ENCODE peak calls at places on chromosome 12, in seven cellular contexts. One of them, this sample, is unnamed.

GRCh38 chr12:25524381-25524780 is 28.7 kb downstream of the LMNTD1 start:
- DNase-seq in Panc1: no peak
- DNase-seq in heart left ventricle: no peak
- DNase-seq in IMR-90: no peak
- DNase-seq in glutamatergic neuron: no peak
- DNase-seq in upper lobe of left lung: no peak
- DNase-seq in CD4-positive, alpha-beta T cell: no peak
- DNase-seq in this sample: no peak

GRCh38 chr12:122141911-122142725 is 31.9 kb downstream of the IL31 start:
- DNase-seq in Panc1: no peak
- DNase-seq in heart left ventricle: no peak
- DNase-seq in IMR-90: no peak
- DNase-seq in glutamatergic neuron: no peak
- DNase-seq in upper lobe of left lung: no peak
- DNase-seq in CD4-positive, alpha-beta T cell: no peak
- DNase-seq in this sample: no peak

GRCh38 chr12:42790761-42791151 is 201.2 kb upstream of the PRICKLE1 start:
- DNase-seq in Panc1: no peak
- DNase-seq in heart left ventricle: no peak
- DNase-seq in IMR-90: peak; percentile 83
- DNase-seq in glutamatergic neuron: no peak
- DNase-seq in upper lobe of left lung: no peak
- DNase-seq in CD4-positive, alpha-beta T cell: no peak
- DNase-seq in this sample: peak; percentile 53

GRCh38 chr12:51517316-51517715 is 73.7 kb upstream of the SCN8A start:
- DNase-seq in Panc1: no peak
- DNase-seq in heart left ventricle: no peak
- DNase-seq in IMR-90: no peak
- DNase-seq in glutamatergic neuron: no peak
- DNase-seq in upper lobe of left lung: no peak
- DNase-seq in CD4-positive, alpha-beta T cell: no peak
- DNase-seq in this sample: no peak

GRCh38 chr12:62484234-62484633 is 17.6 kb downstream of the MON2 start:
- DNase-seq in Panc1: no peak
- DNase-seq in heart left ventricle: no peak
- DNase-seq in IMR-90: no peak
- DNase-seq in glutamatergic neuron: no peak
- DNase-seq in upper lobe of left lung: no peak
- DNase-seq in CD4-positive, alpha-beta T cell: no peak
- DNase-seq in this sample: no peak

GRCh38 chr12:123106640-123107359 is 44.1 kb downstream of the PITPNM2 start:
- DNase-seq in Panc1: no peak
- DNase-seq in heart left ventricle: peak; percentile 80
- DNase-seq in IMR-90: no peak
- DNase-seq in glutamatergic neuron: no peak
- DNase-seq in upper lobe of left lung: peak; percentile 74
- DNase-seq in CD4-positive, alpha-beta T cell: no peak
- DNase-seq in this sample: peak; percentile 39

GRCh38 chr12:95859344-95859816 is 628 bp downstream of the SNRPF start:
- DNase-seq in Panc1: no peak
- DNase-seq in heart left ventricle: no peak
- DNase-seq in IMR-90: peak; percentile 31
- DNase-seq in glutamatergic neuron: no peak
- DNase-seq in upper lobe of left lung: no peak
- DNase-seq in CD4-positive, alpha-beta T cell: no peak
- DNase-seq in this sample: peak; percentile 38

GRCh38 chr12:89962648-89963047 is 254.0 kb upstream of the ATP2B1 start:
- DNase-seq in Panc1: no peak
- DNase-seq in heart left ventricle: no peak
- DNase-seq in IMR-90: no peak
- DNase-seq in glutamatergic neuron: no peak
- DNase-seq in upper lobe of left lung: no peak
- DNase-seq in CD4-positive, alpha-beta T cell: no peak
- DNase-seq in this sample: no peak

GRCh38 chr12:104951759-104952509 is 6.2 kb downstream of the SLC41A2 start:
- DNase-seq in Panc1: no peak
- DNase-seq in heart left ventricle: no peak
- DNase-seq in IMR-90: peak; percentile 69
- DNase-seq in glutamatergic neuron: no peak
- DNase-seq in upper lobe of left lung: no peak
- DNase-seq in CD4-positive, alpha-beta T cell: no peak
- DNase-seq in this sample: no peak

GRCh38 chr12:50220357-50221061 is 53.3 kb upstream of the CERS5 start:
- DNase-seq in Panc1: no peak
- DNase-seq in heart left ventricle: no peak
- DNase-seq in IMR-90: peak; percentile 72
- DNase-seq in glutamatergic neuron: no peak
- DNase-seq in upper lobe of left lung: no peak
- DNase-seq in CD4-positive, alpha-beta T cell: no peak
- DNase-seq in this sample: peak; percentile 42

GRCh38 chr12:58346032-58346632 is 404.8 kb downstream of the ATP23 start:
- DNase-seq in Panc1: no peak
- DNase-seq in heart left ventricle: no peak
- DNase-seq in IMR-90: peak; percentile 62
- DNase-seq in glutamatergic neuron: no peak
- DNase-seq in upper lobe of left lung: no peak
- DNase-seq in CD4-positive, alpha-beta T cell: no peak
- DNase-seq in this sample: peak; percentile 30

GRCh38 chr12:639988-640387 is 23.3 kb downstream of the NINJ2 start:
- DNase-seq in Panc1: no peak
- DNase-seq in heart left ventricle: no peak
- DNase-seq in IMR-90: no peak
- DNase-seq in glutamatergic neuron: no peak
- DNase-seq in upper lobe of left lung: no peak
- DNase-seq in CD4-positive, alpha-beta T cell: no peak
- DNase-seq in this sample: no peak

GRCh38 chr12:79407671-79408622 is 282.8 kb downstream of the PAWR start:
- DNase-seq in Panc1: peak; percentile 64
- DNase-seq in heart left ventricle: no peak
- DNase-seq in IMR-90: peak; percentile 91
- DNase-seq in glutamatergic neuron: peak; percentile 26
- DNase-seq in upper lobe of left lung: peak; percentile 40
- DNase-seq in CD4-positive, alpha-beta T cell: no peak
- DNase-seq in this sample: peak; percentile 85

GRCh38 chr12:49671051-49671765 is 36.0 kb downstream of the FMNL3 start:
- DNase-seq in Panc1: no peak
- DNase-seq in heart left ventricle: no peak
- DNase-seq in IMR-90: no peak
- DNase-seq in glutamatergic neuron: no peak
- DNase-seq in upper lobe of left lung: peak; percentile 52
- DNase-seq in CD4-positive, alpha-beta T cell: peak; percentile 43
- DNase-seq in this sample: no peak

GRCh38 chr12:79114896-79115295 is 250.3 kb downstream of the SYT1 start:
- DNase-seq in Panc1: no peak
- DNase-seq in heart left ventricle: no peak
- DNase-seq in IMR-90: no peak
- DNase-seq in glutamatergic neuron: no peak
- DNase-seq in upper lobe of left lung: no peak
- DNase-seq in CD4-positive, alpha-beta T cell: no peak
- DNase-seq in this sample: no peak

GRCh38 chr12:105287408-105287807 is 43.1 kb upstream of the C12orf75 start:
- DNase-seq in Panc1: no peak
- DNase-seq in heart left ventricle: no peak
- DNase-seq in IMR-90: no peak
- DNase-seq in glutamatergic neuron: no peak
- DNase-seq in upper lobe of left lung: no peak
- DNase-seq in CD4-positive, alpha-beta T cell: no peak
- DNase-seq in this sample: no peak

GRCh38 chr12:53940448-53941014 is 1.9 kb downstream of the HOXC13 start:
- DNase-seq in Panc1: no peak
- DNase-seq in heart left ventricle: no peak
- DNase-seq in IMR-90: no peak
- DNase-seq in glutamatergic neuron: no peak
- DNase-seq in upper lobe of left lung: no peak
- DNase-seq in CD4-positive, alpha-beta T cell: no peak
- DNase-seq in this sample: no peak

GRCh38 chr12:90080616-90081015 is 372.0 kb upstream of the ATP2B1 start:
- DNase-seq in Panc1: no peak
- DNase-seq in heart left ventricle: no peak
- DNase-seq in IMR-90: no peak
- DNase-seq in glutamatergic neuron: no peak
- DNase-seq in upper lobe of left lung: no peak
- DNase-seq in CD4-positive, alpha-beta T cell: no peak
- DNase-seq in this sample: no peak

GRCh38 chr12:18690653-18691052 is 47.2 kb downstream of the PLCZ1 start:
- DNase-seq in Panc1: no peak
- DNase-seq in heart left ventricle: no peak
- DNase-seq in IMR-90: peak; percentile 98
- DNase-seq in glutamatergic neuron: no peak
- DNase-seq in upper lobe of left lung: no peak
- DNase-seq in CD4-positive, alpha-beta T cell: no peak
- DNase-seq in this sample: peak; percentile 31

GRCh38 chr12:94151577-94151976 is 3.2 kb downstream of the PLXNC1 start:
- DNase-seq in Panc1: no peak
- DNase-seq in heart left ventricle: no peak
- DNase-seq in IMR-90: no peak
- DNase-seq in glutamatergic neuron: no peak
- DNase-seq in upper lobe of left lung: no peak
- DNase-seq in CD4-positive, alpha-beta T cell: no peak
- DNase-seq in this sample: no peak

GRCh38 chr12:48074266-48074665 is 31.6 kb downstream of the SENP1 start:
- DNase-seq in Panc1: no peak
- DNase-seq in heart left ventricle: no peak
- DNase-seq in IMR-90: no peak
- DNase-seq in glutamatergic neuron: no peak
- DNase-seq in upper lobe of left lung: no peak
- DNase-seq in CD4-positive, alpha-beta T cell: no peak
- DNase-seq in this sample: no peak

GRCh38 chr12:91196436-91196835 is 13.8 kb upstream of the DCN start:
- DNase-seq in Panc1: no peak
- DNase-seq in heart left ventricle: no peak
- DNase-seq in IMR-90: no peak
- DNase-seq in glutamatergic neuron: no peak
- DNase-seq in upper lobe of left lung: no peak
- DNase-seq in CD4-positive, alpha-beta T cell: no peak
- DNase-seq in this sample: no peak

GRCh38 chr12:67377541-67377940 is 108.4 kb downstream of the CAND1 start:
- DNase-seq in Panc1: no peak
- DNase-seq in heart left ventricle: no peak
- DNase-seq in IMR-90: no peak
- DNase-seq in glutamatergic neuron: no peak
- DNase-seq in upper lobe of left lung: no peak
- DNase-seq in CD4-positive, alpha-beta T cell: no peak
- DNase-seq in this sample: no peak

DNA sequence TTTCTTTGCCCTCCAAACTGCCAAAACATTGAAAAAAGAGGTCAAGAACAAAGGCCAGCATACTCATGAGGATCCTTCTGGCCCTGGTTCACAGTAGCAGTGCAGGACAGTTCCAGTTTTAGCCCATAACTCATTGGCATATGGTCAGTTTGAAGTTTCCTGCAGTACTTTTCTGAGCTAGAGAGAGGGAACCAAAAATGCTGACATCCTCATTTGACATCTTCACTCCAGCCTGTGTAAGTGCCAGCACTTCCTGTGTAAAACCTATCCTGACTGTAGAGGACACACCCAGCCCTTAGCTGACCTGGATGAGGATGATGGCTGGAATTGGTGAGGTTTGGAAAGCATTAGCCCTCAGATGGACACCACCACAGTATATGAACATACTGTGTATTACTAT is 84.1 kb downstream of the FGD4 start:
- DNase-seq in Panc1: no peak
- DNase-seq in heart left ventricle: no peak
- DNase-seq in IMR-90: no peak
- DNase-seq in glutamatergic neuron: no peak
- DNase-seq in upper lobe of left lung: peak; percentile 51
- DNase-seq in CD4-positive, alpha-beta T cell: no peak
- DNase-seq in this sample: no peak
- TF ChIP-seq CTCF in Panc1: no peak
- TF ChIP-seq CTCF in heart left ventricle: no peak
- TF ChIP-seq CTCF in IMR-90: no peak
- TF ChIP-seq CTCF in glutamatergic neuron: no peak
- TF ChIP-seq CTCF in upper lobe of left lung: no peak
- TF ChIP-seq CTCF in CD4-positive, alpha-beta T cell: no peak
- TF ChIP-seq CTCF in this sample: no peak

GRCh38 chr12:34347367-34347766 is 325.1 kb downstream of the ALG10 start:
- DNase-seq in Panc1: no peak
- DNase-seq in heart left ventricle: no peak
- DNase-seq in IMR-90: no peak
- DNase-seq in glutamatergic neuron: no peak
- DNase-seq in upper lobe of left lung: no peak
- DNase-seq in CD4-positive, alpha-beta T cell: no peak
- DNase-seq in this sample: peak; percentile 79
- TF ChIP-seq CTCF in Panc1: peak; percentile 96
- TF ChIP-seq CTCF in heart left ventricle: no peak
- TF ChIP-seq CTCF in IMR-90: no peak
- TF ChIP-seq CTCF in glutamatergic neuron: no peak
- TF ChIP-seq CTCF in upper lobe of left lung: no peak
- TF ChIP-seq CTCF in CD4-positive, alpha-beta T cell: no peak
- TF ChIP-seq CTCF in this sample: peak; percentile 63

GRCh38 chr12:111901182-111901581 is 59.2 kb downstream of the MAPKAPK5 start:
- DNase-seq in Panc1: no peak
- DNase-seq in heart left ventricle: no peak
- DNase-seq in IMR-90: no peak
- DNase-seq in glutamatergic neuron: no peak
- DNase-seq in upper lobe of left lung: no peak
- DNase-seq in CD4-positive, alpha-beta T cell: no peak
- DNase-seq in this sample: no peak
- TF ChIP-seq CTCF in Panc1: no peak
- TF ChIP-seq CTCF in heart left ventricle: no peak
- TF ChIP-seq CTCF in IMR-90: no peak
- TF ChIP-seq CTCF in glutamatergic neuron: no peak
- TF ChIP-seq CTCF in upper lobe of left lung: no peak
- TF ChIP-seq CTCF in CD4-positive, alpha-beta T cell: no peak
- TF ChIP-seq CTCF in this sample: no peak

GRCh38 chr12:120015313-120015712 is 26.3 kb downstream of the BICDL1 start:
- DNase-seq in Panc1: no peak
- DNase-seq in heart left ventricle: no peak
- DNase-seq in IMR-90: no peak
- DNase-seq in glutamatergic neuron: no peak
- DNase-seq in upper lobe of left lung: no peak
- DNase-seq in CD4-positive, alpha-beta T cell: no peak
- DNase-seq in this sample: no peak

GRCh38 chr12:120019942-120020341 is 30.9 kb downstream of the BICDL1 start:
- DNase-seq in Panc1: no peak
- DNase-seq in heart left ventricle: no peak
- DNase-seq in IMR-90: no peak
- DNase-seq in glutamatergic neuron: no peak
- DNase-seq in upper lobe of left lung: no peak
- DNase-seq in CD4-positive, alpha-beta T cell: no peak
- DNase-seq in this sample: no peak

GRCh38 chr12:120024193-120024592 is 35.2 kb downstream of the BICDL1 start:
- DNase-seq in Panc1: no peak
- DNase-seq in heart left ventricle: no peak
- DNase-seq in IMR-90: no peak
- DNase-seq in glutamatergic neuron: no peak
- DNase-seq in upper lobe of left lung: no peak
- DNase-seq in CD4-positive, alpha-beta T cell: no peak
- DNase-seq in this sample: no peak

GRCh38 chr12:120013659-120014380 is 24.8 kb downstream of the BICDL1 start:
- DNase-seq in Panc1: peak; percentile 33
- DNase-seq in heart left ventricle: no peak
- DNase-seq in IMR-90: no peak
- DNase-seq in glutamatergic neuron: no peak
- DNase-seq in upper lobe of left lung: no peak
- DNase-seq in CD4-positive, alpha-beta T cell: peak; percentile 43
- DNase-seq in this sample: peak; percentile 29

DNA sequence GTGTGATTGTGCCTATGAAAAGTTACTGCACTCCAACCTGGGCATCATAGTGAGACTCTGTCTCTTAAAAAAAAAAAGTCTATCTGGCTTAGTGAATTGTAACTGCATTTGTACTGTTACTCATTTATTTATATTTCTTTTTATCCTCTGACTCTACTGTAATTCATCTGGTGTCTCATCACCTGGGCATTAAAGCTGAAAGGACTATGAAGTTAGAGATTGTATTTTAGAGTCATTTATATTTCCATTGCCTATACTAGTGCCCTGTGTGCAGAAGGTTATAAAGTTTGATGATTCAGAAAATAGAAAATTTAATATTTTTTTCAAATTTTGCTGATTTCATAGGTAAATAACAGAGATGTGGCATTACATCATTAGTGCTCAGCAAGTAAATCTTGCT is 30.2 kb downstream of the BICDL1 start:
- DNase-seq in Panc1: no peak
- DNase-seq in heart left ventricle: no peak
- DNase-seq in IMR-90: no peak
- DNase-seq in glutamatergic neuron: no peak
- DNase-seq in upper lobe of left lung: no peak
- DNase-seq in CD4-positive, alpha-beta T cell: no peak
- DNase-seq in this sample: no peak
- TF ChIP-seq CTCF in Panc1: no peak
- TF ChIP-seq CTCF in heart left ventricle: no peak
- TF ChIP-seq CTCF in IMR-90: no peak
- TF ChIP-seq CTCF in glutamatergic neuron: no peak
- TF ChIP-seq CTCF in upper lobe of left lung: no peak
- TF ChIP-seq CTCF in CD4-positive, alpha-beta T cell: no peak
- TF ChIP-seq CTCF in this sample: no peak

This sample was measured in A549.